ENCODE peak calls at places on chromosomes 13 and 19, in four cellular contexts. O is HepG2, R is GM12878, B is H1. M is an unnamed sample.
A peak's percentile ranks its signal among the peaks of the same experiment; 100 is the strongest.

GRCh38 chr13:113846639-113847318 is 17.1 kb downstream of the GAS6 start:
- DNase-seq in O (no peak), R (no peak), B (no peak), M (no peak)

GRCh38 chr13:33740134-33740538 is 77.8 kb upstream of the RFC3 start:
- DNase-seq in O (no peak), R (no peak), B (no peak), M (no peak)

GRCh38 chr19:17929056-17929455 is 3.8 kb upstream of the CCDC124 start:
- DNase-seq in O (no peak), R (peak; percentile 65), B (no peak), M (no peak)

GRCh38 chr13:97267418-97268059 is 45.4 kb downstream of the MBNL2 start:
- DNase-seq in O (no peak), R (no peak), B (peak; percentile 57), M (no peak)

GRCh38 chr13:46352810-46353209 is 34.2 kb downstream of the RUBCNL start:
- DNase-seq in O (no peak), R (no peak), B (no peak), M (no peak)

GRCh38 chr13:42354246-42355117 is 82.5 kb downstream of the AKAP11 start:
- DNase-seq in O (no peak), R (peak; percentile 53), B (no peak), M (no peak)

GRCh38 chr13:93227906-93228801 is 1.5 kb downstream of the GPC6 start:
- DNase-seq in O (peak; percentile 80), R (no peak), B (peak; percentile 86), M (peak; percentile 69)

GRCh38 chr19:31821346-31821745 is 472.1 kb upstream of the TSHZ3 start:
- DNase-seq in O (no peak), R (no peak), B (no peak), M (no peak)

GRCh38 chr19:16226184-16226591 is 28.5 kb downstream of the AP1M1 start:
- DNase-seq in O (no peak), R (no peak), B (no peak), M (no peak)

GRCh38 chr19:13492128-13492527 is 14.2 kb downstream of the CACNA1A start:
- DNase-seq in O (no peak), R (no peak), B (no peak), M (no peak)

GRCh38 chr13:100825551-100825950 is 151.0 kb upstream of the TMTC4 start:
- DNase-seq in O (no peak), R (no peak), B (no peak), M (no peak)

GRCh38 chr13:21020176-21020575 is 41.2 kb downstream of the LATS2 start:
- DNase-seq in O (no peak), R (no peak), B (no peak), M (no peak)

GRCh38 chr13:34085199-34085598 is 267.2 kb downstream of the RFC3 start:
- DNase-seq in O (no peak), R (no peak), B (no peak), M (no peak)

GRCh38 chr19:58582985-58583384 is 9.8 kb upstream of the MZF1 start:
- DNase-seq in O (no peak), R (no peak), B (no peak), M (no peak)
- TF ChIP-seq ATF2 in O (no peak), R (no peak), B (no peak), M (no peak)

GRCh38 chr19:37654833-37655688 is at the start of gene ZFP30:
- DNase-seq in O (peak; percentile 81), R (peak; percentile 33), B (peak; percentile 85), M (peak; percentile 87)
- TF ChIP-seq POLR2AphosphoS5 in O (peak; percentile 80), R (no peak), B (no peak), M (peak; percentile 47)

GRCh38 chr19:5148794-5149190 is 179.9 kb downstream of the KDM4B start:
- DNase-seq in O (no peak), R (no peak), B (peak; percentile 47), M (no peak)
- TF ChIP-seq ATF2 in O (no peak), R (no peak), B (no peak), M (no peak)

DNA sequence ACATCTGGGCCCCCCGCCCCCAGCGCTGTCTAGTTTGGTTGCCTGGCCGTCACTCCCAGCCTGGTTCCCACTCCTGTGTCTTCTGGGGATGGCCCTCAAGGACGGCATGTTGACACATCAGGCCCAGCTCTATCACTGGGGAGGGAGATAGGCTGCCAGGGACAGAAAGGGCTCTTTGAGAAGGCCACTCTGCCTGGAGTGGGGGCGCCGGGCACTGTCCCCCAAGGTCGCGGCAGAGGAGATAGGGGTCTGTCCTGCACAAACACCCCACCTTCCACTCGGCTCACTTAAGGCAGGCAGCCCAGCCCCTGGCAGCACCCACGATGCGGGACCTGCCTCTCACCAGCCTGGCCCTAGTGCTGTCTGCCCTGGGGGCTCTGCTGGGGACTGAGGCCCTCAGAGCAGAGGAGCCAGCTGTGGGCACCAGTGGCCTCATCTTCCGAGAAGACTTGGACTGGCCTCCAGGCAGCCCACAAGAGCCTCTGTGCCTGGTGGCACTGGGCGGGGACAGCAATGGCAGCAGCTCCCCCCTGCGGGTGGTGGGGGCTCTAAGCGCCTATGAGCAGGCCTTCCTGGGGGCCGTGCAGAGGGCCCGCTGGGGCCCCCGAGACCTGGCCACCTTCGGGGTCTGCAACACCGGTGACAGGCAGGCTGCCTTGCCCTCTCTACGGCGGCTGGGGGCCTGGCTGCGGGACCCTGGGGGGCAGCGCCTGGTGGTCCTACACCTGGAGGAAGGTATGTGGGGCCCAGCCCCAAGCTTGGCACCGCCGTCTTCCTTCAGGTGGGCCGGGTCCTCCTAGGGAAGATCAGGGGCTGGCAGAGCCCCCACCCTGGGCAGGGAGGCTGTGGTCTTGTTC is at the start of gene AMH:
- DNase-seq in O (no peak), R (no peak), B (peak; percentile 66), M (no peak)
- TF ChIP-seq POLR2AphosphoS5 in O (no peak), R (peak; percentile 46), B (peak; percentile 53), M (peak; percentile 9)

GRCh38 chr13:40048551-40048950 is 393.1 kb downstream of the COG6 start:
- DNase-seq in O (no peak), R (no peak), B (no peak), M (no peak)

GRCh38 chr13:40052954-40053353 is 397.5 kb downstream of the COG6 start:
- DNase-seq in O (no peak), R (no peak), B (no peak), M (no peak)

GRCh38 chr13:40043759-40044158 is 388.3 kb downstream of the COG6 start:
- DNase-seq in O (no peak), R (no peak), B (no peak), M (no peak)

DNA sequence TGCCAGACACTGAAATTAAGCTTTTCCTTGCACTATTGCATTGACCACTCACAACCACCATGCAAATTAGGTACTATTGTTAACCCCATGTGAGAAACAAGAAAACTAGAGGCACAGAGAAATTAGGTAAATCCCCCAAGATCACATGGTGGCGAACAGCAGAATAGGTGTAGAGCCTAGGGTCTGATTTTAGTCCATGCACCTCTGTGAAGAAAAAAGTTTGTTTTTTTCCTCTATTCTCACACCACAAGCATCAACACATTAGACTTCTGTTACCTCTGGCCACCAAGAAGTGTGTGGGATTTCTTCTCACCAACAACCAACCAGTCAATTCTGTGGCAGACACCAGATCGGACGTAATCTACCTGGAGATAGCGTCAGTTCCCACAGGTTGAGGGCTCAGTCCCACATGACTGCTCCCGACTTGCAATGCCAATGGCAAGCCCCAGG is 391.9 kb downstream of the COG6 start:
- DNase-seq in O (no peak), R (peak; percentile 96), B (no peak), M (no peak)
- TF ChIP-seq ATF2 in O (no peak), R (peak; percentile 96), B (no peak), M (no peak)

GRCh38 chr19:44810555-44811447 is 1.9 kb downstream of the BCAM start:
- DNase-seq in O (no peak), R (no peak), B (no peak), M (no peak)

GRCh38 chr19:44807652-44808462 is 1.0 kb upstream of the BCAM start:
- DNase-seq in O (peak; percentile 77), R (no peak), B (no peak), M (peak; percentile 74)

GRCh38 chr19:44809856-44810554 is 1.1 kb downstream of the BCAM start:
- DNase-seq in O (no peak), R (no peak), B (no peak), M (no peak)

GRCh38 chr19:44807162-44807561 is 1.7 kb upstream of the BCAM start:
- DNase-seq in O (peak; percentile 90), R (no peak), B (no peak), M (no peak)

GRCh38 chr19:44808463-44809371 is at the start of gene BCAM:
- DNase-seq in O (peak; percentile 65), R (no peak), B (peak; percentile 87), M (peak; percentile 58)
- TF ChIP-seq POLR2AphosphoS5 in O (peak; percentile 77), R (no peak), B (peak; percentile 50), M (no peak)

GRCh38 chr13:95188128-95188527 is 113.1 kb downstream of the ABCC4 start:
- DNase-seq in O (no peak), R (no peak), B (no peak), M (no peak)

GRCh38 chr13:95184317-95184716 is 116.9 kb downstream of the ABCC4 start:
- DNase-seq in O (no peak), R (no peak), B (no peak), M (no peak)

GRCh38 chr13:95182570-95183285 is 118.5 kb downstream of the ABCC4 start:
- DNase-seq in O (no peak), R (no peak), B (no peak), M (no peak)

GRCh38 chr13:95185311-95185710 is 115.9 kb downstream of the ABCC4 start:
- DNase-seq in O (no peak), R (no peak), B (no peak), M (no peak)

DNA sequence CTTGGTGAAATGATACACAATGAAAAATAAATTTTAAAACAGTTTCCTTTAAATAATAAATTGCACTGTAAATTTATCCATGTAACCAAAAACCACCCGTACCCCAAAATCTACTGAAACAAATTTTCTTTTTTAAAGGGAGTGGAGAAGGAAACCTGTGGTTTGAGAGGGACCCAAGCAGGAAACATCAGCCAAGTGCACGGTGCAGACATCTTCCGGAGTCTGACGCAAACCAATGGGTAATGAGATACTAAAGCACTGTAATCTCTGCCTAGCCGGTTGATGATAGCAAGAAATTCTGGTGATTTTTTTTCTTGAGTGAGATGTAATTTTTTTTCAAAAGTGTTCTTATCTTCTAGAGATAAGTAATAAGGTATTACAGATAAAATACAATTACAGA is 115.4 kb downstream of the ABCC4 start:
- DNase-seq in O (no peak), R (no peak), B (no peak), M (no peak)
- TF ChIP-seq ATF2 in O (no peak), R (no peak), B (no peak), M (no peak)